ENCODE peak calls at places on chromosomes 12 and 14, in five cellular contexts. U is transverse colon, I is endodermal cell, P is HCT116, E is ovary. Z is an unnamed sample.

GRCh38 chr12:11661491-11662085 is 12.1 kb downstream of the ETV6 start:
- DNase-seq in U (no peak), I (peak), P (no peak), E (no peak), Z (peak)

GRCh38 chr14:102827716-102828115 is 50.5 kb downstream of the TRAF3 start:
- DNase-seq in U (no peak), I (no peak), P (no peak), E (no peak), Z (peak)

GRCh38 chr14:45252356-45253069 is 489 bp downstream of the MIS18BP1 start:
- DNase-seq in E (no peak), U (no peak), P (no peak), I (peak), Z (peak)

GRCh38 chr14:93073833-93074769 is 41.6 kb downstream of the ITPK1 start:
- DNase-seq in I (no peak), U (no peak), E (no peak), P (no peak), Z (no peak)

GRCh38 chr14:91755560-91755959 is 23.7 kb upstream of the CATSPERB start:
- DNase-seq in E (no peak), U (no peak), I (no peak), P (peak), Z (no peak)

GRCh38 chr12:71469235-71469873 is 29.8 kb downstream of the LGR5 start:
- DNase-seq in U (no peak), P (peak), I (peak), E (no peak), Z (no peak)

GRCh38 chr12:89247962-89248361 is 104.3 kb downstream of the DUSP6 start:
- DNase-seq in P (no peak), U (no peak), E (no peak), I (no peak), Z (no peak)

GRCh38 chr14:36975834-36976233 is 196.6 kb downstream of the SLC25A21 start:
- DNase-seq in I (no peak), P (no peak), E (no peak), U (no peak), Z (no peak)

GRCh38 chr12:98418357-98419075 is 96.9 kb upstream of the TMPO start:
- DNase-seq in P (no peak), I (peak), E (peak), U (peak), Z (peak)

GRCh38 chr12:41932470-41932991 is 212.1 kb downstream of the GXYLT1 start:
- DNase-seq in U (peak), P (no peak), I (peak), E (peak), Z (peak)

GRCh38 chr12:76455582-76456345 is 103.8 kb downstream of the OSBPL8 start:
- DNase-seq in E (no peak), P (peak), U (no peak), I (no peak), Z (no peak)

GRCh38 chr12:53623526-53623925 is 2.7 kb downstream of the ATF7 start:
- DNase-seq in P (no peak), U (no peak), E (no peak), I (no peak), Z (no peak)

DNA sequence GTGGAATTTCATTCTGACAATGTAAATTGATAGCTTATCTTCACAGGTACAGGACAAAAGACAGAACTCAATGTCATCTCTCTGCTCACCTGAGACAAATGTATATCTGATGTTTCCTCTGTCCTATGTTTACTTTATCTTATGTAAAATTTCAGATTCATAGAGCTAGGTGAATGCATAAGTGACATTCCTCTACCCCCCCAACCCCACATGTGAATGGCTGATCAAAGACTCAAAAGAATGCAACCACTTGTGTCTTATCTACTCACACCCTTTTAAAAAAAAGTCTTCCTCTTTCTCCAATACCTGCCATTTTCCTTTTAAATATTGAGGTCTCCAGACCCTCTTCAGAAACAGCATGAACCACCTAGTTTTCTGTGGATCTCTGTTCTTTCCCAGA is 736.6 kb upstream of the SEL1L start:
- DNase-seq in P (no peak), U (no peak), I (no peak), E (no peak), Z (no peak)
- TF ChIP-seq CTCF in P (no peak), U (no peak), I (no peak), E (no peak), Z (no peak)

GRCh38 chr14:104196461-104197180 is 58.2 kb downstream of the KIF26A start:
- DNase-seq in U (no peak), I (no peak), P (no peak), E (no peak), Z (peak)

GRCh38 chr14:104199266-104199665 is 60.9 kb downstream of the KIF26A start:
- DNase-seq in P (no peak), I (no peak), E (no peak), U (no peak), Z (no peak)

GRCh38 chr14:104195361-104195760 is 57.0 kb downstream of the KIF26A start:
- DNase-seq in E (no peak), I (no peak), U (no peak), P (no peak), Z (no peak)

GRCh38 chr14:104195854-104196253 is 57.5 kb downstream of the KIF26A start:
- DNase-seq in U (no peak), P (no peak), I (no peak), E (no peak), Z (no peak)

GRCh38 chr14:104197449-104198247 is 59.3 kb downstream of the KIF26A start:
- DNase-seq in U (no peak), E (no peak), P (no peak), I (no peak), Z (no peak)
- H3K27ac ChIP-seq in U (no peak), E (no peak), P (no peak), I (no peak), Z (no peak)

GRCh38 chr12:122350444-122350843 is 72.0 kb downstream of the CLIP1 start:
- DNase-seq in P (no peak), I (no peak), E (no peak), U (no peak), Z (peak)
- TF ChIP-seq CTCF in P (no peak), I (peak), E (no peak), U (peak), Z (peak)

GRCh38 chr14:39447155-39447554 is 14.9 kb upstream of the FBXO33 start:
- DNase-seq in P (no peak), E (no peak), I (no peak), U (no peak), Z (no peak)

GRCh38 chr14:39451811-39452210 is 19.6 kb upstream of the FBXO33 start:
- DNase-seq in I (no peak), E (no peak), U (no peak), P (no peak), Z (no peak)

GRCh38 chr14:39454906-39455539 is 22.8 kb upstream of the FBXO33 start:
- DNase-seq in P (no peak), U (no peak), I (no peak), E (no peak), Z (no peak)

GRCh38 chr14:39456702-39457250 is 24.5 kb upstream of the FBXO33 start:
- DNase-seq in E (no peak), U (no peak), P (no peak), I (no peak), Z (no peak)

GRCh38 chr14:39452680-39453079 is 20.4 kb upstream of the FBXO33 start:
- DNase-seq in I (no peak), P (no peak), E (no peak), U (no peak), Z (no peak)
- H3K27ac ChIP-seq in I (no peak), P (no peak), E (no peak), U (no peak), Z (no peak)